ENCODE peak calls at places on chromosomes 13 and 19, in seven cellular contexts. U is spleen, M is gastrocnemius medialis, Q is uterus, H is colonic mucosa, N is neural progenitor cell, L is upper lobe of right lung. S is an unnamed sample.

GRCh38 chr19:51742736-51743288 is 8.9 kb downstream of the FPR1 start:
- DNase-seq in N (no peak), Q (no peak), M (no peak), L (no peak), U (no peak), H (no peak), S (no peak)

GRCh38 chr19:41698746-41699230 is 9.6 kb upstream of the CEACAM5 start:
- DNase-seq in U (no peak), L (no peak), M (no peak), Q (no peak), N (no peak), H (peak; percentile 51), S (no peak)

GRCh38 chr19:32630338-32630737 is 44.6 kb downstream of the ANKRD27 start:
- DNase-seq in H (no peak), M (no peak), N (no peak), U (no peak), Q (no peak), L (no peak), S (no peak)

GRCh38 chr13:73082471-73082870 is 23.7 kb downstream of the KLF5 start:
- DNase-seq in L (no peak), U (no peak), Q (no peak), H (no peak), N (no peak), M (no peak), S (no peak)

GRCh38 chr19:48900477-48901452 is 653 bp downstream of the NUCB1 start:
- DNase-seq in Q (no peak), H (no peak), M (no peak), U (peak; percentile 85), N (no peak), L (no peak), S (no peak)

GRCh38 chr19:47049307-47049700 is 880 bp upstream of the TMEM160 start:
- DNase-seq in N (peak; percentile 27), H (no peak), L (no peak), Q (no peak), U (no peak), M (no peak), S (no peak)

GRCh38 chr13:100210966-100211710 is 122.2 kb downstream of the PCCA start:
- DNase-seq in M (no peak), U (no peak), N (no peak), H (no peak), Q (no peak), L (no peak), S (no peak)

GRCh38 chr13:40130871-40131636 is 475.6 kb downstream of the COG6 start:
- DNase-seq in U (no peak), N (no peak), L (no peak), H (no peak), M (no peak), Q (no peak), S (no peak)

GRCh38 chr13:80655778-80656518 is 315.0 kb upstream of the SPRY2 start:
- DNase-seq in Q (no peak), L (no peak), H (no peak), U (no peak), M (no peak), N (no peak), S (no peak)

GRCh38 chr13:37194428-37194861 is 89.0 kb upstream of the CSNK1A1L start:
- DNase-seq in U (no peak), H (no peak), Q (no peak), N (no peak), L (no peak), M (no peak), S (no peak)

GRCh38 chr19:7968796-7969559 is 25.5 kb upstream of the TIMM44 start:
- DNase-seq in M (no peak), H (no peak), L (no peak), Q (no peak), N (no peak), U (no peak), S (peak; percentile 56)

GRCh38 chr13:108924154-108924940 is 294.9 kb downstream of the MYO16 start:
- DNase-seq in H (no peak), L (no peak), M (no peak), Q (no peak), U (no peak), N (no peak), S (no peak)

GRCh38 chr13:46622918-46623256 is 69.9 kb downstream of the LRCH1 start:
- DNase-seq in U (no peak), N (no peak), M (no peak), H (peak; percentile 50), L (no peak), Q (peak; percentile 65), S (no peak)

GRCh38 chr19:1247747-1248453 is 483 bp upstream of the MIDN start:
- DNase-seq in M (peak; percentile 96), L (peak; percentile 90), U (peak; percentile 96), Q (no peak), N (peak; percentile 69), H (peak; percentile 83), S (peak; percentile 79)

GRCh38 chr19:32387701-32388392 is 17.7 kb upstream of the DPY19L3 start:
- DNase-seq in Q (peak; percentile 35), H (peak; percentile 68), L (no peak), M (no peak), N (no peak), U (no peak), S (no peak)

GRCh38 chr13:43737524-43737923 is 49.2 kb downstream of the ENOX1 start:
- DNase-seq in U (no peak), M (no peak), N (no peak), Q (no peak), H (no peak), L (no peak), S (no peak)

GRCh38 chr13:50419896-50420295 is 404.7 kb downstream of the KCNRG start:
- DNase-seq in N (no peak), U (no peak), L (no peak), Q (peak; percentile 31), M (no peak), H (no peak), S (no peak)

GRCh38 chr19:1750343-1751021 is 2.8 kb upstream of the ONECUT3 start:
- DNase-seq in N (no peak), H (no peak), U (no peak), M (no peak), L (no peak), Q (no peak), S (no peak)

GRCh38 chr13:92463134-92463533 is 763.5 kb upstream of the GPC6 start:
- DNase-seq in Q (no peak), M (no peak), L (no peak), N (no peak), U (no peak), H (peak; percentile 18), S (no peak)

GRCh38 chr19:58274771-58275199 is 4.0 kb upstream of the ZNF8 start:
- DNase-seq in M (no peak), N (no peak), U (no peak), H (peak; percentile 28), L (no peak), Q (no peak), S (no peak)

GRCh38 chr19:47247308-47247990 is 8.9 kb upstream of the CCDC9 start:
- DNase-seq in L (peak; percentile 90), Q (peak; percentile 81), N (peak; percentile 82), M (peak; percentile 76), H (peak; percentile 86), U (peak; percentile 93), S (peak; percentile 95)

GRCh38 chr13:106484755-106485193 is 50.7 kb downstream of the EFNB2 start:
- DNase-seq in U (no peak), H (no peak), Q (no peak), N (no peak), M (no peak), L (no peak), S (no peak)

GRCh38 chr13:29774830-29775229 is 75.6 kb downstream of the UBL3 start:
- DNase-seq in L (no peak), U (no peak), M (no peak), H (no peak), Q (no peak), N (no peak), S (no peak)

GRCh38 chr13:29767006-29767405 is 83.4 kb downstream of the UBL3 start:
- DNase-seq in M (no peak), L (no peak), U (no peak), N (no peak), H (no peak), Q (no peak), S (no peak)

DNA sequence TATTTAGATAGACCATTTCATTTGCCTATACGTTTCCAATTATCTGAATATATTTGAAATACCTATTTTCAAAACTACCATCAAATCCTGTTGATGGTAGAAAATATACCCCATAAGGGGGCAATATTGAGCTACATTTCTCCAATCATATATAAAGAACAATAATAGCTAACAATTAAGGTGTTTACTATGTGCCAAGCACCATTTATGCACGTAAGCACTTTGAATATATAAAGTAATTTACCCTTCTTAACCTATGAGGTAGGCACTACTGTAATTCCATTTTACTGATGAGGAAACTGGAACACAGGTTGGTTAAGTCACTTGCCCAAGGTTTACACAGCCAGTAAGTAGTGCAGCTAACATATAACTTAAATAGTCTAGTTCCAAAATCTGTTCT is 79.2 kb downstream of the UBL3 start:
- DNase-seq in M (no peak), U (no peak), H (no peak), Q (no peak), L (no peak), N (peak; percentile 25), S (no peak)
- TF ChIP-seq CTCF in M (peak; percentile 60), U (peak; percentile 66), H (peak; percentile 36), Q (peak; percentile 46), L (peak; percentile 57), N (peak; percentile 64), S (peak; percentile 36)

DNA sequence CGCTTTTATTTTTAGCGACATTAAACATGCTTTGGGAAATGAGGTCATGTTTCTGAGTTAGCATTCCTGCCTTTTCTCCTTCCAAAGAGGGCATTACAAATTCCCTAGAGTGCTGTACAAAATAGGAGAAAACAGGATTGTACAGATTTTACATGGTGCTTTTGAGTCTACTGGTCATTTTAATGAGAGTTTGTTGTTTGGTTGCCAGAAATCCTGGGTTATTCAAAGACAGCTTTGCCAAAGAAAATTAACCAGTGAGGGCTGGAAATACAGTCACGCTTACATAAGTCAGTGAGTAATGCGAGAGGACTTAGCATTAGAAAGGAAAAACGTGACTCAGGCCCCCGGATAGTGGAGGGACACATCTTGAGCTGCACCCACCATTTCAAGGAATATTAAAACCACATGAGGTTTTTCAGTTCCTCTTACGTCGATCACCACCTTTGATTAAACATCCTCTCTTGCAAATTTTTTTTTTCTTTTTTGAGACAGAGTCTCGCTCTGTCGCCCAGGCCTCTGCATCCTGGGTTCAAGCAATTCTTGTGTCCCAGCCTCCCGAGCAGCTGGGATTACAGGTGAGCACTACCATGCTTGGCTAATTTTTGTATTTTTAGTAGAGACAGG is 55.4 kb downstream of the SACS start:
- DNase-seq in M (no peak), N (no peak), U (no peak), H (peak; percentile 37), L (no peak), Q (peak; percentile 41), S (no peak)
- H3K27me3 ChIP-seq in M (no peaks in the 10 kb centered on the region), N (no peaks in the 10 kb centered on the region), U (no peaks in the 10 kb centered on the region), H (no peaks in the 10 kb centered on the region), L (no peaks in the 10 kb centered on the region), Q (no peaks in the 10 kb centered on the region), S (no peaks in the 10 kb centered on the region)

GRCh38 chr13:47672245-47672975 is 328.7 kb downstream of the SUCLA2 start:
- DNase-seq in U (no peak), N (no peak), H (no peak), L (no peak), M (no peak), Q (no peak), S (no peak)
- H3K4me3 ChIP-seq in U (no peak overlapping the region), N (no peak overlapping the region), H (no peak overlapping the region), L (no peak overlapping the region), M (no peak overlapping the region), Q (no peak overlapping the region), S (no peak overlapping the region)

DNA sequence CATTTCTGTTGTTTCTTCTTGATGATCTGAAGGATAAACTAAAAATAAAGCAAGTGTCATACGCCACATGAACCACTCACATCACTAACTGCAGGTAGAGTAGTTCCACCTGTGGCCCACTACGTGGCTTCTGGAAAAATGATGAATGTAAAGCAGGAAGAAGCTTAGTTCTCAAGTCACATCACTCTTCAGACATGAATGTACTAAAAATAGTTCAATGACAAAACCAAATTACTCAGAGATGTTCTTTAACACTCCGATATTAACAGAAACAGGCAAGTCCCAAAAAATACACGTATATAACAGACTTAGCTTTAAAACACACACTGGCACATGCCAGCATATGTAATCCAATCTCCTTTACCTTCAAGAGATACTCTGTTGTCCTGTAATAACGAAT is 21.6 kb downstream of the RAB20 start:
- DNase-seq in Q (no peak), M (no peak), H (no peak), N (no peak), U (no peak), L (no peak), S (no peak)
- TF ChIP-seq CTCF in Q (no peak), M (no peak), H (no peak), N (no peak), U (no peak), L (no peak), S (no peak)

S was measured in left lung.